ENCODE peak calls at places on chromosome 6, in nine cellular contexts. V is activated T-helper 1 cell treated with anti-CD3 and anti-CD28 coated beads, Interleukin-2, amount 50 U/mL, for 16 hours; B is hippocampal formation; H is RPMI7951; N is trophoblast cell; R is EL; J is Caki2; E is T47D; X is activated naive CD8-positive, alpha-beta T cell treated with anti-CD3 and anti-CD28 coated beads, Interleukin-2, amount 10 ng/mL, durations not matched to agents 7 days and 5 days. G is an unnamed sample.

GRCh38 chr6:129102741-129103140 is 219.8 kb downstream of the LAMA2 start:
- DNase-seq in V (no peak), B (no peak), H (no peak), N (peak; percentile 91), R (no peak), J (no peak), E (no peak), X (no peak), G (no peak)

GRCh38 chr6:151242420-151242841 is 2.7 kb downstream of the AKAP12 start:
- DNase-seq in V (no peak), B (no peak), H (peak; percentile 43), N (no peak), R (peak; percentile 6), J (peak; percentile 52), E (no peak), X (no peak), G (peak; percentile 57)

GRCh38 chr6:45609141-45609638 is 231.5 kb upstream of the SUPT3H start:
- DNase-seq in V (no peak), B (no peak), H (peak; percentile 100), N (peak; percentile 12), R (peak; percentile 99), J (no peak), E (no peak), X (no peak), G (peak; percentile 96)

GRCh38 chr6:111605100-111605748 is 454 bp downstream of the TRAF3IP2 start:
- DNase-seq in V (no peak), B (peak; percentile 62), H (peak; percentile 86), N (peak; percentile 23), R (peak; percentile 85), J (peak; percentile 29), E (no peak), X (peak; percentile 37), G (peak; percentile 81)

GRCh38 chr6:331622-332521 is 39.6 kb downstream of the DUSP22 start:
- DNase-seq in V (no peak), B (no peak), H (no peak), N (no peak), R (no peak), J (peak; percentile 22), E (no peak), X (no peak), G (no peak)

GRCh38 chr6:41488392-41489129 is 57.6 kb upstream of the FOXP4 start:
- DNase-seq in V (no peak), B (no peak), H (peak; percentile 82), N (no peak), R (peak; percentile 89), J (peak; percentile 21), E (no peak), X (no peak), G (peak; percentile 91)

GRCh38 chr6:112503210-112503609 is 156.1 kb downstream of the RFPL4B start:
- DNase-seq in V (no peak), B (peak; percentile 21), H (peak; percentile 25), N (no peak), R (no peak), J (no peak), E (no peak), X (no peak), G (peak; percentile 36)

GRCh38 chr6:83270971-83271714 is 78.0 kb downstream of the RWDD2A start:
- DNase-seq in V (no peak), B (no peak), H (peak; percentile 82), N (peak; percentile 3), R (peak; percentile 94), J (peak; percentile 10), E (no peak), X (no peak), G (peak; percentile 94)

GRCh38 chr6:43835872-43836419 is 65.9 kb downstream of the VEGFA start:
- DNase-seq in V (no peak), B (no peak), H (no peak), N (no peak), R (no peak), J (no peak), E (no peak), X (no peak), G (no peak)

GRCh38 chr6:25899580-25900408 is 25.8 kb upstream of the SLC17A3 start:
- DNase-seq in V (no peak), B (no peak), H (no peak), N (no peak), R (no peak), J (peak; percentile 92), E (no peak), X (no peak), G (no peak)

G was measured in astrocyte.